ENCODE peak calls at places on chromosomes 11 and 22, in ten cellular contexts. S is HCT116, R is upper lobe of right lung, U is A549, M is heart left ventricle, K is left lung, F is stomach, Y is H1, P is left ventricle myocardium inferior, D is IMR-90. C is an unnamed sample.
A peak's percentile ranks its signal among the peaks of the same experiment; 100 is the strongest.

GRCh38 chr11:119641991-119642745 is 86.8 kb downstream of the NECTIN1 start:
- DNase-seq in F (no peak), R (no peak), S (peak; percentile 4), P (no peak), D (peak; percentile 5), M (no peak), U (peak; percentile 30), Y (no peak), K (peak; percentile 30), C (no peak)

GRCh38 chr22:39937881-39938280 is 22.3 kb upstream of the TMA7B start:
- DNase-seq in F (no peak), M (no peak), P (no peak), R (no peak), U (no peak), K (no peak), Y (no peak), S (no peak), D (no peak), C (no peak)

GRCh38 chr11:130602700-130603584 is 154.5 kb downstream of the ADAMTS15 start:
- DNase-seq in D (no peak), F (no peak), Y (no peak), P (no peak), R (no peak), U (no peak), M (no peak), S (no peak), K (no peak), C (no peak)

GRCh38 chr11:83566948-83567347 is 280.8 kb upstream of the CCDC90B start:
- DNase-seq in F (no peak), K (no peak), Y (no peak), U (no peak), M (no peak), P (no peak), D (peak; percentile 83), S (no peak), R (no peak), C (no peak)

GRCh38 chr11:116772443-116773202 is at the start of gene BUD13:
- DNase-seq in D (peak; percentile 75), P (peak; percentile 93), F (peak; percentile 92), M (peak; percentile 95), S (peak; percentile 72), U (peak; percentile 89), R (peak; percentile 97), K (peak; percentile 98), Y (peak; percentile 96), C (peak; percentile 96)

GRCh38 chr22:43159484-43160178 is 8.3 kb downstream of the TSPO start:
- DNase-seq in M (no peak), D (no peak), F (peak; percentile 96), R (no peak), S (no peak), U (peak; percentile 22), Y (peak; percentile 77), K (no peak), P (no peak), C (peak; percentile 94)

GRCh38 chr11:65132988-65133700 is 1.2 kb downstream of the SYVN1 start:
- DNase-seq in F (peak; percentile 89), D (no peak), K (peak; percentile 93), M (no peak), R (peak; percentile 87), P (no peak), Y (peak; percentile 75), S (peak; percentile 64), U (peak; percentile 42), C (peak; percentile 94)

GRCh38 chr11:99275521-99275920 is 254.8 kb downstream of the CNTN5 start:
- DNase-seq in M (no peak), F (no peak), R (no peak), Y (no peak), K (no peak), S (no peak), P (no peak), D (no peak), U (no peak), C (no peak)

GRCh38 chr22:44615146-44615545 is 86.9 kb upstream of the PRR5 start:
- DNase-seq in Y (no peak), M (no peak), K (peak; percentile 45), D (no peak), R (no peak), F (no peak), U (no peak), P (no peak), S (no peak), C (no peak)

GRCh38 chr11:48307760-48308386 is 1.9 kb downstream of the OR4S1 start:
- DNase-seq in S (peak; percentile 40), D (peak; percentile 48), Y (peak; percentile 75), F (peak; percentile 70), R (no peak), K (no peak), M (peak; percentile 47), P (peak; percentile 20), U (peak; percentile 62), C (peak; percentile 37)

GRCh38 chr11:57203882-57204281 is 22.1 kb downstream of the LRRC55 start:
- DNase-seq in P (no peak), D (no peak), R (no peak), F (no peak), Y (no peak), U (no peak), S (no peak), K (no peak), M (no peak), C (no peak)

GRCh38 chr11:57207160-57207559 is 25.4 kb downstream of the LRRC55 start:
- DNase-seq in P (no peak), S (no peak), D (no peak), M (no peak), U (no peak), K (no peak), R (no peak), F (no peak), Y (no peak), C (no peak)

GRCh38 chr11:57202282-57202681 is 20.5 kb downstream of the LRRC55 start:
- DNase-seq in R (no peak), P (peak; percentile 54), Y (no peak), D (no peak), K (no peak), U (no peak), M (no peak), F (no peak), S (no peak), C (no peak)

GRCh38 chr11:57203359-57203758 is 21.6 kb downstream of the LRRC55 start:
- DNase-seq in K (no peak), S (no peak), Y (no peak), M (peak; percentile 88), U (no peak), D (peak; percentile 48), P (peak; percentile 85), R (no peak), F (peak; percentile 33), C (no peak)

DNA sequence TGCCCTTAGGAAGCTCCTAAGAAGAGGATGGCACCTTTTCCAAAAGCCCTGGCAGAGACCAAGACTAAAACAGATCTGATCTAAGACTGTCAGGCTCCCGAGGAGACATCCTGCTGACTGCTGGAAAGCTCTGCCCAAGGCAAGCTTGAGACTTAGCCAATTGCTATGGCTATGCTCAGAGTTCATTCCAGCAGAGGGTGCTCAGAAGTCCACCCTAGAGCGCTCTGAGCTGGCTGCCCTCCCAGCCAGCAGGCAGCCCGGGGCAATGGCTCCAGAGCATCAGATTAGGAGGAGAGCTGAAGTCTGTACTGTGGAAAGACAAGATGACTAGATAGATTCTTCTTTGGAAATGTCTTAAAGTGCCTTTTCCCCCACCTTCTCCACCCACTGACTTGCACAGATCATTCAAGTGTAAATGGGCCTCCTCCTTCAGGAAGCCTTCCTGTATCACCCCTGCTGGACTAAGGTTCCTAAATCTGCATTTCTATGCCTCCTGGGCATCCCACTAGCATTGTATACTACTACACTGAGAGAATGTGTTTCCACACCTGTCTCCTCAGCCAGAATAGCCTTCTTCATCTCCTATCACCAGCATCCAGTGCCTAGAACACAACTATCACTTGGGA is 23.4 kb downstream of the LRRC55 start:
- DNase-seq in D (peak; percentile 62), R (no peak), F (no peak), S (no peak), U (peak; percentile 20), P (no peak), Y (no peak), M (no peak), K (no peak), C (no peak)
- TF ChIP-seq CTCF in D (peak; percentile 38), R (peak; percentile 19), F (no peak), S (no peak), U (no peak), P (peak; percentile 34), Y (no peak), M (no peak), K (no peak), C (no peak)

DNA sequence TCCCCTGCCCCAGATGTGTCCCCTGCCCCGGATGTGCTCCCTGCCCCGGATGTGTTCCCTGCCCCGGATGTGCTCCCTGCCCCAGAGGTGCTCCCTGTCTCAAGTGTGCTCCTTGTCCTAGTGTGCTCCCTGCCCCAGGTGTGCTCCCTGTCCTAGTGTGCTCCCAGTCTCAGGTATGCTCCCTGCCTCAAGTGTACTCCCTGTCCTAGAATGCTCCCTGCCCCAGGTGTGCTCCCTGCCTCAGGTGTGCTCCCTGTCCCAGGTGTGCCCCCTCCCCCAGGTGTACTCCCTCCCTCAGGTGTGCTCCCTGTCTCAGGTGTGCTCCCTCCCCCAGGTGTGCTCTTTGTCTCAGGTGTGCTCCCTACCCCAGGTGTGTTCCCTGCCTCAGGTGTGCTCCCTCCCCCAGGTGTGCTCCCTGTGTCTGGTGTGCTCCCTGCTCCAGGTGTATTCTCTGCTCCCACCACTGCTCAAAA is 48.7 kb upstream of the RASD2 start:
- DNase-seq in D (no peak), P (no peak), S (peak; percentile 79), Y (no peak), M (no peak), U (peak; percentile 79), R (no peak), K (no peak), F (no peak), C (no peak)
- H3K4me3 ChIP-seq in D (no peak overlapping the region), P (no peak overlapping the region), S (peak overlapping the region; percentile 83), Y (no peak overlapping the region), M (no peak overlapping the region), U (no peak overlapping the region), R (no peak overlapping the region), K (no peak overlapping the region), F (no peak overlapping the region), C (no peak overlapping the region)

DNA sequence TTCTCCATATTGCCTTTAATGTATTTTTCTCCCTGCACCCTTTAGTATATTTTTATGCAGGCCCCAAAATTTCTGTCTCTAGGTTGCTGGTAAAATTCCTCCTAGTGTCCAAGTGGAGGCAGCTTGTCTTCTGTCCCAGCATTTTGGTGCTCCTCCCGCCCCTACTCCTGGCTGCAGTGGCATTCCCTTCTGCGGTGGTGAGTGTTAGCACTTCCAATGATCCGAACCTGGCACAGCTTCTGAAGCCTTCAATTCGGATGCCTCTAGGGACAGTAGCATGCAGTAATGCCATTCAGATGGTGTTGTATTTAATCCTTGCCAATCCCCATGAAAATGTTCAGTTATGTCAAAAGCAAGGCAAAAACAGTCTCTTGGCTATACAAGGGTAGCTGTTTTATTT is 5.9 kb downstream of the YWHAH start:
- DNase-seq in D (no peak), Y (no peak), M (no peak), F (no peak), K (no peak), R (no peak), U (no peak), P (no peak), S (no peak), C (no peak)
- H3K4me1 ChIP-seq in D (peaks cover 21% of the 10 kb centered on the region), Y (peaks cover 8% of the 10 kb centered on the region), M (peaks cover 87% of the 10 kb centered on the region), F (peaks cover 94% of the 10 kb centered on the region), K (peaks cover 90% of the 10 kb centered on the region), R (peaks cover 69% of the 10 kb centered on the region), U (peaks cover 61% of the 10 kb centered on the region), P (peaks cover 98% of the 10 kb centered on the region), S (peaks cover 46% of the 10 kb centered on the region), C (peaks cover 35% of the 10 kb centered on the region)

DNA sequence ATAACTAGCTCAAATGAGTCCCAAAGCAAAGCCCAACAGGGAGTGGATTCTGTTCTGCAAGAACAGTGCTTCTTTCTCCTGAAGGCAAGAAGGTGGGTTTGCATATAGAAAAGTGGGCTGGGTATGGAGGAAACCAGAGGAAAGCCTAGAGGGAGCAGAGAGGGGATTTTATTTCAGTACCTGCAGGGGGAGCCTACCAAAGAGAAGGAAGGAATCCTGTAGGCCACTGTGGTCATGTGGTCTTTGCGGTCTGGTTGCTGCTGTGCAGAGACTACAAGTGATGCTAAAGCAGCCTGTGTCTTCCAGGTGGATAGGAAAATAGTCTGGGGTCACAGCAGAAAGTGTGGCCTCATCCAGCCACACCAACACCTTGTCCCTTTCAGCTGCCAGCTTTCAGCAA is 33.2 kb upstream of the ZBTB16 start:
- DNase-seq in P (no peak), F (no peak), U (peak; percentile 18), S (no peak), R (no peak), D (no peak), Y (no peak), M (no peak), K (no peak), C (no peak)
- TF ChIP-seq CTCF in P (peak; percentile 24), F (no peak), U (no peak), S (no peak), R (peak; percentile 7), D (no peak), Y (peak; percentile 48), M (no peak), K (no peak), C (no peak)